ENCODE peak calls at places on chromosome 20, in eight cellular contexts. L is CD4-positive, alpha-beta memory T cell; R is Daoy; I is NCI-H82; V is NCI-H748 treated with DMSO at 0.1 percent for 48 hours; J is mesenchymal stem cell; W is Calu3; Z is activated CD8-positive, alpha-beta memory T cell treated with anti-CD3 and anti-CD28 coated beads for 4 hours. A is an unnamed sample.

GRCh38 chr20:24465730-24466129 is 3.7 kb upstream of the SYNDIG1 start:
- DNase-seq in L (no peak), R (no peak), I (peak), V (no peak), J (no peak), W (no peak), Z (no peak), A (no peak)

GRCh38 chr20:9392892-9393857 is 121.2 kb upstream of the LAMP5 start:
- DNase-seq in L (no peak), R (peak), I (peak), V (peak), J (peak), W (peak), Z (no peak), A (peak)

GRCh38 chr20:57500235-57500634 is 24.7 kb downstream of the CTCFL start:
- DNase-seq in L (no peak), R (no peak), I (no peak), V (no peak), J (no peak), W (no peak), Z (no peak), A (no peak)

GRCh38 chr20:5020760-5021159 is 19.4 kb upstream of the SLC23A2 start:
- DNase-seq in L (no peak), R (no peak), I (no peak), V (no peak), J (no peak), W (no peak), Z (no peak), A (no peak)

GRCh38 chr20:56032251-56032650 is 26.9 kb upstream of the CBLN4 start:
- DNase-seq in L (no peak), R (no peak), I (no peak), V (no peak), J (no peak), W (no peak), Z (no peak), A (no peak)

GRCh38 chr20:8898823-8899222 is 170.1 kb upstream of the PLCB4 start:
- DNase-seq in L (no peak), R (no peak), I (no peak), V (no peak), J (no peak), W (no peak), Z (no peak), A (no peak)

GRCh38 chr20:58245931-58246330 is 17.5 kb upstream of the ANKRD60 start:
- DNase-seq in L (no peak), R (no peak), I (no peak), V (no peak), J (no peak), W (no peak), Z (no peak), A (no peak)

GRCh38 chr20:12605751-12606150 is 403.0 kb upstream of the SPTLC3 start:
- DNase-seq in L (no peak), R (no peak), I (no peak), V (no peak), J (no peak), W (no peak), Z (no peak), A (no peak)

GRCh38 chr20:23926941-23927872 is 47.7 kb upstream of the CST5 start:
- DNase-seq in L (no peak), R (no peak), I (no peak), V (no peak), J (no peak), W (no peak), Z (no peak), A (no peak)

GRCh38 chr20:2297352-2297717 is 1.5 kb downstream of the TGM3 start:
- DNase-seq in L (no peak), R (peak), I (no peak), V (no peak), J (no peak), W (no peak), Z (no peak), A (no peak)

GRCh38 chr20:63159826-63160640 is 55.9 kb downstream of the YTHDF1 start:
- DNase-seq in L (no peak), R (no peak), I (no peak), V (no peak), J (no peak), W (no peak), Z (no peak), A (no peak)

GRCh38 chr20:11401988-11402387 is 515.7 kb upstream of the BTBD3 start:
- DNase-seq in L (no peak), R (peak), I (no peak), V (no peak), J (no peak), W (no peak), Z (no peak), A (no peak)